ENCODE peak calls at places on chromosome 22, in five cellular contexts. T is thoracic aorta, Y is HEK293T, I is M059J, A is C1 segment of cervical spinal cord. G is an unnamed sample.

GRCh38 chr22:31302021-31302420 is 9.7 kb upstream of the PIK3IP1 start:
- DNase-seq in A (no peak), Y (no peak), I (no peak), T (no peak), G (no peak)

GRCh38 chr22:43135565-43135964 is 7.6 kb downstream of the MCAT start:
- DNase-seq in I (no peak), A (no peak), T (no peak), Y (no peak), G (no peak)

GRCh38 chr22:29151316-29151715 is 54.4 kb upstream of the EMID1 start:
- DNase-seq in T (no peak), Y (no peak), I (no peak), A (no peak), G (no peak)

GRCh38 chr22:17672417-17672991 is 33.9 kb downstream of the BCL2L13 start:
- DNase-seq in Y (no peak), T (no peak), A (no peak), I (peak; percentile 66), G (no peak)

GRCh38 chr22:23095467-23096342 is 25.4 kb downstream of the GNAZ start:
- DNase-seq in A (no peak), Y (no peak), I (no peak), T (no peak), G (no peak)

GRCh38 chr22:44972363-44973083 is 37.3 kb downstream of the PHF21B start:
- DNase-seq in A (peak; percentile 22), I (no peak), T (no peak), Y (no peak), G (no peak)

GRCh38 chr22:45328822-45329535 is 19.2 kb downstream of the FAM118A start:
- DNase-seq in T (no peak), A (peak; percentile 13), Y (no peak), I (no peak), G (no peak)

GRCh38 chr22:35808377-35808776 is 90.7 kb downstream of the APOL5 start:
- DNase-seq in T (no peak), Y (no peak), A (no peak), I (no peak), G (no peak)

GRCh38 chr22:19805821-19806212 is 45.2 kb downstream of the TBX1 start:
- DNase-seq in T (no peak), Y (no peak), I (peak; percentile 84), A (no peak), G (no peak)

GRCh38 chr22:39545310-39546063 is 12.9 kb upstream of the RPS19BP1 start:
- DNase-seq in I (peak; percentile 25), Y (peak; percentile 79), A (peak; percentile 11), T (no peak), G (no peak)

GRCh38 chr22:50585781-50586180 is 3.1 kb upstream of the CHKB start:
- DNase-seq in T (no peak), Y (no peak), I (no peak), A (no peak), G (no peak)

GRCh38 chr22:45552580-45553332 is 50.1 kb downstream of the FBLN1 start:
- DNase-seq in I (peak; percentile 94), Y (no peak), T (no peak), A (peak; percentile 29), G (peak; percentile 31)

GRCh38 chr22:30219668-30220278 is 26.8 kb downstream of the LIF start:
- DNase-seq in T (no peak), I (no peak), A (no peak), Y (no peak), G (no peak)

GRCh38 chr22:36465232-36466021 is 16.0 kb downstream of the TXN2 start:
- DNase-seq in I (peak; percentile 96), A (no peak), T (no peak), Y (no peak), G (peak; percentile 89)

GRCh38 chr22:45554040-45554406 is 51.3 kb downstream of the FBLN1 start:
- DNase-seq in I (no peak), A (no peak), T (no peak), Y (peak; percentile 54), G (no peak)

GRCh38 chr22:21074092-21074715 is 28.5 kb downstream of the LRRC74B start:
- DNase-seq in A (no peak), Y (no peak), T (no peak), I (peak; percentile 91), G (peak; percentile 24)

GRCh38 chr22:47618611-47619010 is 856.2 kb downstream of the TBC1D22A start:
- DNase-seq in Y (no peak), A (no peak), I (no peak), T (no peak), G (no peak)

GRCh38 chr22:49198705-49199084 is 629.0 kb downstream of the BRD1 start:
- DNase-seq in A (no peak), T (no peak), I (no peak), Y (no peak), G (no peak)

GRCh38 chr22:22446527-22446926 is 62.0 kb downstream of the ZNF280B start:
- DNase-seq in A (no peak), Y (no peak), I (no peak), T (no peak), G (no peak)

GRCh38 chr22:38415046-38415445 is 40.0 kb downstream of the KCNJ4 start:
- DNase-seq in T (no peak), A (no peak), I (no peak), Y (no peak), G (no peak)

GRCh38 chr22:37953062-37953436 is 352 bp downstream of the C22orf23 start:
- DNase-seq in Y (no peak), A (no peak), T (no peak), I (no peak), G (no peak)

GRCh38 chr22:49373801-49374226 is 453.9 kb downstream of the BRD1 start:
- DNase-seq in I (no peak), A (no peak), T (no peak), Y (no peak), G (no peak)

GRCh38 chr22:40235418-40235817 is 57.7 kb downstream of the TNRC6B start:
- DNase-seq in A (no peak), I (peak; percentile 26), Y (no peak), T (no peak), G (no peak)

GRCh38 chr22:46352691-46353386 is 17.3 kb downstream of the TRMU start:
- DNase-seq in A (no peak), I (peak; percentile 66), Y (no peak), T (no peak), G (no peak)

GRCh38 chr22:39080052-39080762 is 3.1 kb downstream of the APOBEC3G start:
- DNase-seq in I (no peak), T (no peak), Y (no peak), A (no peak), G (no peak)

GRCh38 chr22:22927196-22927887 is 39.7 kb downstream of the IGLL5 start:
- DNase-seq in T (no peak), A (no peak), Y (no peak), I (peak; percentile 7), G (no peak)

GRCh38 chr22:34669001-34669400 is 397.0 kb upstream of the ISX start:
- DNase-seq in A (no peak), T (no peak), Y (no peak), I (peak; percentile 79), G (no peak)

GRCh38 chr22:47067911-47068654 is 305.6 kb downstream of the TBC1D22A start:
- DNase-seq in I (no peak), Y (no peak), T (no peak), A (no peak), G (no peak)

GRCh38 chr22:41094036-41094435 is 1.6 kb downstream of the EP300 start:
- DNase-seq in I (peak; percentile 37), Y (no peak), A (no peak), T (no peak), G (no peak)

GRCh38 chr22:45878051-45878764 is 98.8 kb downstream of the WNT7B start:
- DNase-seq in A (no peak), I (no peak), T (no peak), Y (no peak), G (no peak)

GRCh38 chr22:46390652-46391301 is 55.3 kb downstream of the TRMU start:
- DNase-seq in T (no peak), I (peak; percentile 27), Y (peak; percentile 63), A (no peak), G (no peak)

GRCh38 chr22:44316393-44317162 is 3.8 kb upstream of the SHISAL1 start:
- DNase-seq in Y (no peak), A (no peak), T (no peak), I (peak; percentile 33), G (no peak)

GRCh38 chr22:22143448-22143847 is 101.1 kb upstream of the VPREB1 start:
- DNase-seq in Y (no peak), I (no peak), A (no peak), T (no peak), G (no peak)

GRCh38 chr22:43110927-43111623 is 525 bp downstream of the BIK start:
- DNase-seq in A (no peak), Y (no peak), I (no peak), T (no peak), G (no peak)

GRCh38 chr22:25514436-25514835 is 50.0 kb upstream of the GRK3 start:
- DNase-seq in T (no peak), A (no peak), I (peak; percentile 38), Y (no peak), G (no peak)

G was measured in HS-27A.